ENCODE peak calls at places on chromosomes 2 and 18, in eight cellular contexts. D is SW480, N is omental fat pad, C is brain microvascular endothelial cell, Z is AG09309, R is activated gamma-delta T cell treated with Interleukin-2 at 50 U/mL for 16 hours, Q is left ventricle myocardium inferior, O is NCI-H774. J is an unnamed sample.

GRCh38 chr2:144470334-144470733 is 49.6 kb downstream of the ZEB2 start:
- DNase-seq in C (no peak), R (no peak), O (no peak), Q (no peak), N (no peak), Z (no peak), D (no peak), J (no peak)

GRCh38 chr2:236763821-236764220 is 194.2 kb downstream of the ACKR3 start:
- DNase-seq in C (no peak), N (no peak), Z (no peak), O (no peak), D (no peak), R (no peak), Q (no peak), J (no peak)

GRCh38 chr2:42202299-42203008 is 33.3 kb downstream of the EML4 start:
- DNase-seq in O (no peak), Z (no peak), C (peak), Q (no peak), D (no peak), R (no peak), N (no peak), J (no peak)

GRCh38 chr18:32919799-32920198 is 147.0 kb upstream of the KLHL14 start:
- DNase-seq in R (no peak), Q (no peak), O (peak), N (no peak), D (peak), Z (no peak), C (no peak), J (no peak)

GRCh38 chr2:69449906-69450305 is 12.7 kb upstream of the NFU1 start:
- DNase-seq in Z (peak), O (no peak), N (no peak), Q (no peak), R (no peak), C (peak), D (no peak), J (no peak)

GRCh38 chr2:226660524-226660923 is 139.1 kb downstream of the IRS1 start:
- DNase-seq in Q (peak), O (no peak), Z (peak), C (peak), D (no peak), R (no peak), N (no peak), J (peak)

GRCh38 chr2:99863236-99863913 is 279.0 kb downstream of the AFF3 start:
- DNase-seq in Z (no peak), Q (no peak), C (peak), D (no peak), N (no peak), R (no peak), O (no peak), J (no peak)

GRCh38 chr2:240877460-240878340 is 9.1 kb downstream of the AGXT start:
- DNase-seq in N (no peak), C (no peak), Z (no peak), O (no peak), Q (peak), D (no peak), R (no peak), J (no peak)

GRCh38 chr2:150341982-150342680 is 145.3 kb downstream of the RND3 start:
- DNase-seq in C (no peak), R (no peak), O (no peak), D (no peak), Z (no peak), N (no peak), Q (no peak), J (no peak)

GRCh38 chr2:218754201-218754600 is 27.7 kb upstream of the CYP27A1 start:
- DNase-seq in Z (no peak), Q (no peak), C (no peak), O (no peak), R (no peak), D (no peak), N (no peak), J (no peak)

GRCh38 chr18:25826823-25827617 is 263.4 kb downstream of the SS18 start:
- DNase-seq in R (no peak), D (peak), N (no peak), Z (no peak), O (no peak), Q (no peak), C (no peak), J (no peak)

GRCh38 chr18:26350961-26351360 is 124.7 kb downstream of the TAF4B start:
- DNase-seq in Q (no peak), O (no peak), R (no peak), C (no peak), N (no peak), Z (no peak), D (no peak), J (no peak)

GRCh38 chr2:201116959-201117734 is 1.2 kb downstream of the CFLAR start:
- DNase-seq in Z (peak), D (peak), C (peak), Q (peak), O (no peak), N (no peak), R (peak), J (peak)

GRCh38 chr18:24470805-24471204 is 10.4 kb downstream of the HRH4 start:
- DNase-seq in Z (no peak), O (no peak), D (no peak), N (no peak), C (no peak), Q (no peak), R (no peak), J (no peak)

J was measured in left cardiac atrium.